ENCODE peak calls at places on chromosomes 1 and 21, in seven cellular contexts. Y is ovary; O is tibial artery; B is esophagus squamous epithelium; Z is GM23248; E is thoracic aorta; T is effector memory CD4-positive, alpha-beta T cell. Q is an unnamed sample.

GRCh38 chr1:204726478-204726877 is 40.9 kb upstream of the LRRN2 start:
- DNase-seq in Y (no peak), O (no peak), B (no peak), Z (peak), E (no peak), T (no peak), Q (no peak)

GRCh38 chr1:174965006-174965971 is 34.5 kb upstream of the CACYBP start:
- DNase-seq in Y (no peak), O (no peak), B (no peak), Z (no peak), E (no peak), T (no peak), Q (peak)

GRCh38 chr1:20472121-20472520 is 13.9 kb downstream of the CAMK2N1 start:
- DNase-seq in Y (no peak), O (no peak), B (no peak), Z (no peak), E (no peak), T (no peak), Q (no peak)

GRCh38 chr1:25503551-25504426 is 39.6 kb upstream of the LDLRAP1 start:
- DNase-seq in Y (no peak), O (no peak), B (no peak), Z (peak), E (no peak), T (peak), Q (no peak)

GRCh38 chr1:193606035-193606434 is 419.6 kb upstream of the B3GALT2 start:
- DNase-seq in Y (no peak), O (no peak), B (no peak), Z (no peak), E (no peak), T (no peak), Q (no peak)

GRCh38 chr1:223678841-223679240 is 13.3 kb upstream of the CAPN8 start:
- DNase-seq in Y (no peak), O (no peak), B (no peak), Z (no peak), E (no peak), T (no peak), Q (no peak)

GRCh38 chr1:56803561-56804156 is 15.5 kb downstream of the FYB2 start:
- DNase-seq in Y (no peak), O (no peak), B (no peak), Z (peak), E (no peak), T (no peak), Q (no peak)

GRCh38 chr1:58754056-58754613 is 29.7 kb downstream of the JUN start:
- DNase-seq in Y (no peak), O (no peak), B (no peak), Z (peak), E (no peak), T (no peak), Q (no peak)

GRCh38 chr21:31837613-31838390 is 35.0 kb upstream of the HUNK start:
- DNase-seq in Y (no peak), O (no peak), B (no peak), Z (no peak), E (no peak), T (no peak), Q (no peak)

GRCh38 chr21:44253832-44254700 is 7.6 kb downstream of the DNMT3L start:
- DNase-seq in Y (no peak), O (no peak), B (no peak), Z (no peak), E (no peak), T (no peak), Q (no peak)

GRCh38 chr1:151790940-151791651 is 796 bp upstream of the TDRKH start:
- DNase-seq in Y (no peak), O (no peak), B (no peak), Z (peak), E (no peak), T (peak), Q (no peak)

GRCh38 chr1:50967416-50968020 is 2.5 kb upstream of the CDKN2C start:
- DNase-seq in Y (no peak), O (no peak), B (no peak), Z (peak), E (no peak), T (no peak), Q (no peak)

DNA sequence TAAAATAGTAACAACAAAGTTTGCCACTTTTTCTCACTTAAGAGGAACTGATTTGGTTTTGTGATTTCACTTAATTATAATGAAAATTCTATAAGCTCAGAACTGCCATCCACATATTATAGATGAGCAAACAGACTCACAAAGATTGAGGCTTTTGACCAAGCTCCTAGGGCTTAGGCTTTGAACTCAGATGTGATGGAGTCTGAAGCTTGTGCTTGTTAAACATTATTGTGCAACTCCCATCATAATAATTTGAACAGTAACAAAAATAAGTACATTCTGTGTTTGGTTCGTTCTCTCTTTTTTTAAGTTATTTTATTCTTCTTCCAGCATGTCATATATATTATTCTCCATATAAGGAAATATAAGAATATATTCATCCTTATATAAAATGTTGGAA is 403.4 kb downstream of the PTPRC start:
- DNase-seq in Y (no peak), O (no peak), B (no peak), Z (no peak), E (no peak), T (no peak), Q (no peak)
- H3K27ac ChIP-seq in Y (no peak), O (no peak), B (no peak), Z (no peak), E (no peak), T (no peak), Q (no peak)

GRCh38 chr21:35658242-35658641 is 402.1 kb downstream of the SETD4 start:
- DNase-seq in Y (no peak), O (no peak), B (no peak), Z (peak), E (no peak), T (no peak), Q (no peak)

GRCh38 chr21:35664683-35665082 is 395.6 kb downstream of the SETD4 start:
- DNase-seq in Y (no peak), O (no peak), B (no peak), Z (peak), E (no peak), T (no peak), Q (no peak)

GRCh38 chr21:35663856-35664606 is 396.3 kb downstream of the SETD4 start:
- DNase-seq in Y (no peak), O (no peak), B (no peak), Z (no peak), E (no peak), T (no peak), Q (no peak)
- H3K27ac ChIP-seq in Y (no peak), O (no peak), B (no peak), Z (no peak), E (no peak), T (no peak), Q (no peak)

DNA sequence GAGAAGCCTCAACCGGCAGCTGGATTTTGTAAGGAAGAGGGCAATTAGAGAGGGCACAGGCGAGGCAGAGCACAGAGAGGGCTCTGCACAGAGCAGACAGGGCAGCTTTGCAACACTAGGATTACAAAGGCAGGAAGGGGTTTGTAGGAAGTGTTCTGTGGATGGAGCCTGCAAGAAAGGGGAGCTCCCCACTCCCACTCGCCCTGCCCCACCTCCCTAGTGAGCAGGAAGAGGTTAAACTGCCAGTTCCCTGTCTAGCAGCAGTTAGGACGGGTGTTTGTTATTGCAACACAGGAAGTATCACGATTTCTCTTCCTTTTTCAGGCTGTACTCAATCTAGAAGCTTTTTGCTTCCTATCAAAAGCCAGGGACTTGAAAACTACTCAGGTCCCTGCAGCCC is 63.3 kb upstream of the LRRC8D start:
- DNase-seq in Y (no peak), O (no peak), B (no peak), Z (no peak), E (no peak), T (no peak), Q (no peak)
- H3K27ac ChIP-seq in Y (no peak), O (no peak), B (peak), Z (no peak), E (no peak), T (peak), Q (peak)

GRCh38 chr1:184910005-184910404 is 64.3 kb downstream of the NIBAN1 start:
- DNase-seq in Y (no peak), O (no peak), B (no peak), Z (no peak), E (no peak), T (no peak), Q (no peak)
- H3K27ac ChIP-seq in Y (no peak), O (peak), B (peak), Z (peak), E (peak), T (no peak), Q (no peak)

DNA sequence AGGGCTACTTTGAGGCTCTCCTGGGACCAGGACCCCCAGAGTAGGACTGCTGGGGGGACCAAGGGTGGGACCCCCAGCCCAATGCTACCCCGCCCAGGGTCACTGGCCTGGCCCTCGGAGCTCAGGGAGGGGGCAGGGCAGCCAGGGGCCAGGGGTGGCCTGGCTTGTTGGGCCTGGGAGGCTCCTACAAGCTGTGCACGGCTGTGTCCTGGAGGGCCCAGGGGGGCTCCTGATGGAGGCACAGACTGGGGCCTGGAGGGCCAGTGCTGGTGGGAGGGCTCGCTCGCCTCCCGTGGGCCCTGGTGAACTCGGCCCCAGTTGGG is 2.2 kb downstream of the HES4 start:
- DNase-seq in Y (no peak), O (no peak), B (no peak), Z (no peak), E (no peak), T (no peak), Q (no peak)
- H3K27ac ChIP-seq in Y (no peak), O (no peak), B (no peak), Z (no peak), E (no peak), T (no peak), Q (no peak)

DNA sequence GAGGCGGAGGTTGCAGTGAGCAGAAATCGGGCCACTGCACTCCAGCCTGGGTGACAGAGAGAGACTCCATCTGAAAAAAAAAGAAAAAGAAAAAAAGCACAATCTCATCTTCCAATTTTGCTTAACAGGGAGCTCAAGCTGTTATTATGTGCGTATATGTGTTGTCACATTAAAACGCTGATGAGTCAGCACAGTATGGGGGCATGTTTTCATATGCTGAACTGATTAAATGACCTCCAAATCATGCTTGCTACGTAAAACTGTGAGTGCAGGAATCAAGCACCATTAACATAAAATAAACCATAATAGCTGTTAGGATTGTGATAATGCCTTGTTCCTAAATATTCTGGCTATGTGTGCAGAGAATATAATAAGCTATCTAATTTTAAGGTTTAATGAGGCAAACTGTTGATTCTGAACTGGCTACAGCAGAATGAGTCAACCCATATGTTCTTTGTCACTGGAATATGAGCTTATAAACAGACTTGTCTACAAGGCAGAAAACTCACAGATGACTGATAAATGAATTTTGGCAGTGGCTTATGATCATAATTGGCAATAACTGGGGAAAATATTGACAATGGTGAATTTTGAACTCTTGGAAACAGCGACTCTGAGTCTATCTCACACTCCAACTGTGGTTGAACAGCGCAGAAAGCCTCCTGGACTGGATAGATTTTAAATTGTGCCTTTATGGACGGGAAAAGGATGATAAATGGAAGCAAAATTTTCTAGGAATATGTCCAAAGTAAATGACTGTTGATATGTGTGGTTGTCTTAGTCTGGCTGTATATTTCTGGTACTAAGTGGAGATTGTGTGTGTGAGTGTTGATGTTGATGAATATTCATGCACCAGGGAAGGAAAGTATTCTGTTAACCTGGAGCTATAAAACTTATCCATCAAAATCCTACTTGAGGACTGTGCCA is 75.4 kb downstream of the VCAM1 start:
- DNase-seq in Y (no peak), O (no peak), B (no peak), Z (peak), E (no peak), T (no peak), Q (no peak)
- H3K27ac ChIP-seq in Y (no peak), O (no peak), B (no peak), Z (no peak), E (no peak), T (no peak), Q (no peak)